ENCODE peak calls at places on chromosome 7, in five cellular contexts. R is SK-N-SH, X is A673, V is neural progenitor cell, S is thoracic aorta. K is an unnamed sample. For H3K27me3, the result is how much of the 10 kb centered on the place peaks cover.

GRCh38 chr7:149109969-149110368 is 16.2 kb downstream of the ZNF425 start:
- DNase-seq in R (no peak), X (no peak), V (no peak), S (no peak), K (no peak)

GRCh38 chr7:40887099-40887498 is 752.3 kb downstream of the SUGCT start:
- DNase-seq in R (no peak), X (no peak), V (no peak), S (no peak), K (no peak)

GRCh38 chr7:157153260-157153659 is 14.5 kb downstream of the UBE3C start:
- DNase-seq in R (no peak), X (no peak), V (no peak), S (no peak), K (no peak)

GRCh38 chr7:70334883-70335282 is 736.6 kb downstream of the AUTS2 start:
- DNase-seq in R (no peak), X (no peak), V (no peak), S (no peak), K (no peak)

GRCh38 chr7:116585967-116586366 is 61.1 kb downstream of the CAV1 start:
- DNase-seq in R (no peak), X (no peak), V (no peak), S (no peak), K (no peak)

GRCh38 chr7:151276651-151277590 is 28.4 kb upstream of the SMARCD3 start:
- DNase-seq in R (peak), X (peak), V (peak), S (no peak), K (peak)

GRCh38 chr7:50531401-50531906 is 33.8 kb downstream of the DDC start:
- DNase-seq in R (peak), X (no peak), V (peak), S (no peak), K (no peak)

GRCh38 chr7:115662120-115662519 is 368.4 kb downstream of the TFEC start:
- DNase-seq in R (no peak), X (peak), V (no peak), S (no peak), K (no peak)

GRCh38 chr7:78852951-78853350 is 600.5 kb downstream of the MAGI2 start:
- DNase-seq in R (no peak), X (no peak), V (no peak), S (no peak), K (no peak)

GRCh38 chr7:137760111-137760510 is 86.7 kb downstream of the DGKI start:
- DNase-seq in R (peak), X (no peak), V (peak), S (no peak), K (no peak)

GRCh38 chr7:158856883-158857668 is 718 bp downstream of the DYNC2I1 start:
- DNase-seq in R (no peak), X (no peak), V (no peak), S (no peak), K (no peak)

GRCh38 chr7:116071629-116072028 is 41.1 kb upstream of the TFEC start:
- DNase-seq in R (no peak), X (no peak), V (no peak), S (no peak), K (no peak)

GRCh38 chr7:28708458-28708951 is 249.6 kb downstream of the TRIL start:
- DNase-seq in R (no peak), X (peak), V (peak), S (no peak), K (no peak)

GRCh38 chr7:140375808-140376730 is 22.3 kb downstream of the SLC37A3 start:
- DNase-seq in R (no peak), X (no peak), V (no peak), S (no peak), K (peak)

GRCh38 chr7:34471844-34472243 is 186.2 kb upstream of the NPSR1 start:
- DNase-seq in R (no peak), X (no peak), V (no peak), S (no peak), K (no peak)
- H3K4me3 ChIP-seq in R (no peak), X (no peak), V (no peak), S (no peak), K (no peak)

DNA sequence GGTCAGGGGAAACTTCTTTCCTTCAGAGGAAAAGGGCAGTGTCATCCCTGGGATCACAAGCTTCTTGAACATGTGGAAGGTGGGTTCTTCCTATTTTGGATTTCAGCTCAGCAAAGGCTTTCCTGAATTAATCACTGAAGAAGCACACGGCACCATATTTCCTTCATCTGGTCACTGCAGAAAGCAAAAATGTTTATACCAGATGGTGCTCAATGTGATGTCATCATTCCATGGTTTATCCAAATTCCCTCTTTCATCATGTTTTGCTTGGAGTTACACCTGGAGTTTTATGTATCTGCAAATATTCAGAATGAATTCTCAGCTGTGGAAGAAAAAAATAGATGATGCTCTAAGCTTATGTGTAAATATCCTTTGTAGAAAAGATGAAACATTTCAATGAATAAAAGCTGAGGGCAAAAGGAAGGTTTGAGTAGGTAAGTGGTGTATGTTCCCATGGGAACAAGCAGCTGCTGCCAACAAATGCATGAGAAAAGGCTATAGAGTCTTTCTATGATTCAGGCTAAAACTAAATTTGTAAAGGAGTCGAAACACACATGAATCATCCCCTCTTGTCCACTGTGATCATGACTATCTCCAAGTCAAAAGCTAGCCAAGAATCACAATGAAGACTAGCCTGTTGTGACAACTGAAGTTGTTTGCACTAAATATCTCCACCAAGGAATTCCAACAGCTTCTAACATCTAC is 26.9 kb upstream of the BPGM start:
- DNase-seq in R (no peak), X (no peak), V (no peak), S (no peak), K (no peak)
- H3K27me3 ChIP-seq in R (under half), X (half or more), V (under half), S (under half), K (under half)

GRCh38 chr7:82851126-82851525 is 311.6 kb downstream of the PCLO start:
- DNase-seq in R (no peak), X (no peak), V (no peak), S (no peak), K (no peak)
- H3K4me3 ChIP-seq in R (no peak), X (no peak), V (no peak), S (no peak), K (no peak)

DNA sequence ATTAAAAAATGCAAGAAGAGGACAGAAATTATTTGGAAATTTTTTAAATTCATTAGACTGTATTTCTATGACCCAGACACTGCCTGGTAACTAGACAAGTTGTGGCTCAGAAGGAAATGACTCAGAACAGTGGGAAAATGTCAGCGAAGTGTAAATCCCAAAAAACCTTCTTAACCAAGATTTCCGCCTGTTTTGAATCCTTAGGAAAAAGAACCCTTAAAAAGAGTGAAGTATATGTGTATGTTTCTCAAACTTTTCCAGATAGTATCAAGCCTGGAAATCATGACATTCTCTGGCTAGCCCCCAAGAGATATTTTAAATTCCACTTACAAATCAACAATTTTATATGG is 42.7 kb upstream of the PLXNA4 start:
- DNase-seq in R (no peak), X (no peak), V (no peak), S (no peak), K (no peak)
- H3K27me3 ChIP-seq in R (under half), X (under half), V (under half), S (under half), K (under half)

DNA sequence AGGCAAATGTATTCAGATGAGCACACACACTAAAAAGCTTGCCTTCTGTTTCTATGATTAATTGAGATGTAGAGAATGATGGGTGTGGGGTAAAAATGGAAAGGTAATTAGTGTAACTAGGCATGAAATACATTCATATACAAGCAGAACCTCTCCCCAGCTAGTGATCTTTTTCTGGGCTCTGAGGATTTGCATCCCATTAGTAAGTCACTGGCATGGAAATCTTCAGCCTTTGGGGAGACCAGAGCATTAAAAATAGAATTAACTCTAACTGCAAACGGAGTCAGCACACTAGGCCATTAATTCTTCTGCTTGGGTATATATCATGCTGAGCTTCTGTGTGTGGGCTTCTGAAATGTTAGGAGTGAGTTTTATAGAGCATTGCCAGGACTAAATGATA is 128.9 kb downstream of the HDAC9 start:
- DNase-seq in R (no peak), X (peak), V (peak), S (no peak), K (no peak)
- H3K4me3 ChIP-seq in R (no peak), X (no peak), V (no peak), S (no peak), K (no peak)

GRCh38 chr7:27200761-27201230 is 905 bp upstream of the HOXA13 start:
- DNase-seq in R (no peak), X (no peak), V (peak), S (no peak), K (no peak)
- H3K27me3 ChIP-seq in R (half or more), X (half or more), V (half or more), S (half or more), K (half or more)

K was measured in upper lobe of right lung.